ENCODE peak calls at places on chromosomes 7 and 10, in seven cellular contexts. R is cardiac fibroblast; M is tibial artery; W is mammary epithelial cell; P is astrocyte; C is fibroblast of pulmonary artery; V is CD8-positive, alpha-beta T cell. F is an unnamed sample.

GRCh38 chr10:115093286-115093775 is at the start of gene ATRNL1:
- DNase-seq in W (peak; percentile 7), P (no peak), M (no peak), C (peak; percentile 5), V (no peak), R (peak; percentile 7), F (peak; percentile 46)

GRCh38 chr10:88989824-88990527 is 622 bp upstream of the FAS start:
- DNase-seq in W (peak; percentile 72), R (peak; percentile 95), C (peak; percentile 97), V (no peak), M (peak; percentile 65), P (peak; percentile 71), F (peak; percentile 41)

GRCh38 chr10:29839826-29840515 is 205.2 kb upstream of the SVIL start:
- DNase-seq in W (peak; percentile 97), V (no peak), M (no peak), P (no peak), C (no peak), R (no peak), F (no peak)

GRCh38 chr10:133565441-133566294 is at the start of gene SYCE1:
- DNase-seq in R (no peak), P (no peak), V (no peak), W (no peak), C (no peak), M (no peak), F (no peak)

GRCh38 chr7:20858913-20859312 is 72.2 kb upstream of the SP8 start:
- DNase-seq in R (no peak), C (no peak), M (no peak), W (no peak), V (no peak), P (no peak), F (no peak)

GRCh38 chr10:1102392-1102791 is 46.2 kb downstream of the WDR37 start:
- DNase-seq in R (no peak), C (no peak), M (no peak), V (no peak), P (no peak), W (no peak), F (no peak)

GRCh38 chr7:77982926-77983550 is 184.5 kb downstream of the PHTF2 start:
- DNase-seq in P (peak; percentile 25), C (no peak), W (peak; percentile 41), R (no peak), V (no peak), M (no peak), F (no peak)

GRCh38 chr10:123202526-123202925 is 48.3 kb downstream of the BUB3 start:
- DNase-seq in V (no peak), M (no peak), C (no peak), W (no peak), R (no peak), P (no peak), F (no peak)

GRCh38 chr7:50641442-50642405 is 76.5 kb upstream of the DDC start:
- DNase-seq in P (no peak), V (peak; percentile 6), R (no peak), M (no peak), W (no peak), C (no peak), F (no peak)

GRCh38 chr10:128267581-128267980 is 141.4 kb upstream of the MKI67 start:
- DNase-seq in R (no peak), V (no peak), P (no peak), W (no peak), C (no peak), M (no peak), F (no peak)

GRCh38 chr7:157273208-157274202 is 63.3 kb upstream of the DNAJB6 start:
- DNase-seq in M (peak; percentile 65), C (peak; percentile 82), W (peak; percentile 56), V (peak; percentile 62), R (peak; percentile 82), P (peak; percentile 43), F (peak; percentile 73)

GRCh38 chr7:16668978-16669377 is 23.0 kb downstream of the BZW2 start:
- DNase-seq in M (no peak), C (peak; percentile 69), V (no peak), R (peak; percentile 62), W (no peak), P (no peak), F (no peak)

GRCh38 chr10:102384606-102385429 is 10.7 kb upstream of the NFKB2 start:
- DNase-seq in W (no peak), V (no peak), M (peak; percentile 61), C (peak; percentile 70), P (no peak), R (peak; percentile 83), F (no peak)

GRCh38 chr10:6089334-6090219 is 743 bp downstream of the RBM17 start:
- DNase-seq in R (peak; percentile 22), V (peak; percentile 38), P (peak; percentile 42), C (no peak), W (peak; percentile 61), M (peak; percentile 22), F (peak; percentile 55)

GRCh38 chr10:4127518-4128315 is 342.7 kb upstream of the KLF6 start:
- DNase-seq in M (no peak), P (no peak), V (no peak), C (no peak), R (no peak), W (no peak), F (no peak)

GRCh38 chr10:128471151-128471550 is 344.9 kb upstream of the MKI67 start:
- DNase-seq in W (no peak), V (no peak), C (no peak), P (no peak), R (no peak), M (no peak), F (no peak)

GRCh38 chr10:86340176-86340990 is 26.2 kb downstream of the GRID1 start:
- DNase-seq in V (no peak), M (no peak), R (no peak), C (no peak), P (no peak), W (no peak), F (no peak)

GRCh38 chr10:128481152-128481551 is 354.9 kb upstream of the MKI67 start:
- DNase-seq in M (no peak), P (no peak), V (no peak), C (no peak), W (no peak), R (no peak), F (no peak)

GRCh38 chr7:127983804-127984332 is 47.4 kb downstream of the LRRC4 start:
- DNase-seq in C (no peak), R (no peak), M (no peak), W (peak; percentile 20), P (peak; percentile 63), V (no peak), F (no peak)

GRCh38 chr10:97780991-97781540 is 9.3 kb upstream of the SFRP5 start:
- DNase-seq in R (peak; percentile 57), C (no peak), P (no peak), W (no peak), V (no peak), M (no peak), F (no peak)

GRCh38 chr10:131964298-131964697 is 17.4 kb downstream of the BNIP3 start:
- DNase-seq in C (no peak), V (no peak), R (no peak), W (no peak), M (no peak), P (no peak), F (no peak)

GRCh38 chr10:30992671-30993070 is 39.0 kb downstream of the ZNF438 start:
- DNase-seq in M (no peak), R (no peak), V (no peak), C (no peak), P (no peak), W (no peak), F (no peak)

GRCh38 chr10:7285545-7286322 is 125.1 kb downstream of the SFMBT2 start:
- DNase-seq in C (no peak), W (no peak), R (no peak), M (no peak), V (no peak), P (no peak), F (no peak)

GRCh38 chr7:92766461-92767003 is 69.8 kb downstream of the CDK6 start:
- DNase-seq in C (peak; percentile 70), V (no peak), P (peak; percentile 70), R (peak; percentile 76), W (peak; percentile 50), M (no peak), F (no peak)

GRCh38 chr7:105316578-105317375 is 71.9 kb downstream of the SRPK2 start:
- DNase-seq in P (no peak), V (no peak), R (no peak), M (no peak), W (no peak), C (no peak), F (no peak)

GRCh38 chr7:105189859-105190492 is 176.0 kb downstream of the KMT2E start:
- DNase-seq in P (no peak), C (no peak), W (no peak), M (no peak), R (no peak), V (no peak), F (no peak)

GRCh38 chr7:27999829-28000228 is 180.8 kb downstream of the JAZF1 start:
- DNase-seq in P (no peak), C (no peak), R (no peak), M (no peak), W (peak; percentile 4), V (no peak), F (no peak)

DNA sequence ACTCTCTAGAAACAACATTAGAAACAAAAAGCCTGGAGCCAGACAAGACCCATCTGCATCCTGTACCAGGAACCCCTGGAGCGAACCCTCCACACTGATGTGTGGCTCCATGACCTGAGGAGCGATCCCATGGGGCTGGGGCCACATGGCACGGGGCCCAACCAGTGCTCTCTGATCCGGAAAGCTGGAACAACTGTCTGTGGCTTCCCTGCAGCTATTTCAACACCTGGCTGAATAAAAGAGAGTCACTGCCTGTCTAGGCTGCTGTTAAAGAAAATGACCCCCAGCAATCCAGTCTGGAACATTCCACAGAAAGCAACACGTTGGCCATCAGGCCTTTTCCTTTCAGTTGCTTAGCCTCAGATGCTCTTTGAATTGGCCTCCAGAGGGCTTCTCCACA is 20.9 kb downstream of the UROS start:
- DNase-seq in M (no peak), W (no peak), V (no peak), R (no peak), P (no peak), C (no peak), F (no peak)
- TF ChIP-seq CTCF in M (no peak), W (no peak), V (no peak), R (no peak), P (no peak), C (no peak), F (no peak)

GRCh38 chr10:63866747-63867140 is 345.5 kb downstream of the REEP3 start:
- DNase-seq in P (no peak), M (no peak), W (peak; percentile 16), R (peak; percentile 35), C (peak; percentile 36), V (no peak), F (no peak)
- TF ChIP-seq CTCF in P (no peak), M (no peak), W (no peak), R (peak; percentile 16), C (peak; percentile 40), V (peak; percentile 63), F (peak; percentile 60)

GRCh38 chr10:95327367-95327766 is 36.6 kb upstream of the PDLIM1 start:
- DNase-seq in V (no peak), C (peak; percentile 69), W (peak; percentile 51), R (peak; percentile 67), M (peak; percentile 36), P (peak; percentile 35), F (no peak)
- TF ChIP-seq CTCF in V (no peak), C (no peak), W (no peak), R (no peak), M (no peak), P (no peak), F (no peak)

DNA sequence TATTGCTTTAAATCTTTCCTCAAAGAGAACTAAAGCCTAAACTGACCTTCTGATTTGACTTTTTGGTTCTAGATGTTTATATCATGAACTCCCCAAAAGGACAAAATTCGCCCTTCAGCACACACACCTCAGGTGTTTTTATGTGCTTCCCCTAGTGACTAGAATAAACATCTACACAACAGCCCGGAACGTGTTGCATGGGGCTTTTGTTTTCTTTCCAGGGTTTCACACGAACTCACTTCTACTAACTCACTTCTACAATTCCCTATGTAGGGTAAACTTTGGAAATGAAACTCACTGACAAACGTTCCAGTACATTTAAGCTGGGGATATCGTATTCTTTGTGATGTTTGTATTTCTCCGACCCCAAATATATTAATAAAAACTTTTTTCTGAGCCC is 1.4 kb downstream of the TRA2A start:
- DNase-seq in P (peak; percentile 26), R (peak; percentile 54), W (peak; percentile 58), C (peak; percentile 55), M (no peak), V (peak; percentile 43), F (no peak)
- TF ChIP-seq CTCF in P (peak; percentile 10), R (no peak), W (no peak), C (peak; percentile 11), M (no peak), V (peak; percentile 37), F (no peak)